ENCODE peak calls at places on chromosome 21, in ten cellular contexts. Q, A, F, B, U, H, N, E, M and Y are unnamed samples.

GRCh38 chr21:45303751-45304150 is 16.1 kb upstream of the POFUT2 start:
- DNase-seq in Q (no peak), A (peak), F (no peak), B (no peak), U (no peak), H (peak), N (no peak), E (no peak), M (no peak), Y (no peak)

GRCh38 chr21:34882719-34883131 is 166.4 kb downstream of the RUNX1 start:
- DNase-seq in Q (peak), A (no peak), F (no peak), B (no peak), U (peak), H (no peak), N (no peak), E (no peak), M (peak), Y (no peak)

GRCh38 chr21:45033791-45034555 is 40.4 kb upstream of the ADARB1 start:
- DNase-seq in Q (peak), A (no peak), F (no peak), B (no peak), U (no peak), H (no peak), N (peak), E (peak), M (no peak), Y (no peak)

GRCh38 chr21:37341254-37341960 is 25.2 kb upstream of the DYRK1A start:
- DNase-seq in Q (no peak), A (no peak), F (no peak), B (no peak), U (no peak), H (no peak), N (no peak), E (no peak), M (no peak), Y (no peak)

GRCh38 chr21:14543983-14544382 is 2.1 kb downstream of the SAMSN1 start:
- DNase-seq in Q (no peak), A (no peak), F (no peak), B (no peak), U (no peak), H (no peak), N (no peak), E (no peak), M (no peak), Y (no peak)

GRCh38 chr21:45816794-45817193 is 164.8 kb upstream of the COL6A1 start:
- DNase-seq in Q (no peak), A (no peak), F (no peak), B (no peak), U (no peak), H (no peak), N (no peak), E (no peak), M (no peak), Y (no peak)

GRCh38 chr21:29827647-29828046 is 112.1 kb downstream of the GRIK1 start:
- DNase-seq in Q (no peak), A (no peak), F (no peak), B (no peak), U (no peak), H (no peak), N (no peak), E (no peak), M (no peak), Y (no peak)

GRCh38 chr21:45309069-45309521 is 21.4 kb upstream of the POFUT2 start:
- DNase-seq in Q (peak), A (peak), F (no peak), B (no peak), U (no peak), H (peak), N (no peak), E (peak), M (no peak), Y (no peak)

GRCh38 chr21:35476616-35477395 is 427.7 kb upstream of the RUNX1 start:
- DNase-seq in Q (peak), A (no peak), F (no peak), B (no peak), U (no peak), H (no peak), N (peak), E (peak), M (no peak), Y (no peak)

GRCh38 chr21:21712761-21713558 is 714.8 kb downstream of the NCAM2 start:
- DNase-seq in Q (peak), A (no peak), F (no peak), B (no peak), U (no peak), H (no peak), N (peak), E (peak), M (no peak), Y (no peak)

GRCh38 chr21:43287111-43287973 is 118.5 kb downstream of the CRYAA start:
- DNase-seq in Q (no peak), A (no peak), F (peak), B (no peak), U (no peak), H (peak), N (no peak), E (no peak), M (no peak), Y (no peak)

GRCh38 chr21:35352066-35352770 is 303.1 kb upstream of the RUNX1 start:
- DNase-seq in Q (no peak), A (no peak), F (no peak), B (no peak), U (no peak), H (no peak), N (peak), E (peak), M (no peak), Y (no peak)

GRCh38 chr21:25556087-25556486 is 51.2 kb downstream of the MRPL39 start:
- DNase-seq in Q (no peak), A (no peak), F (no peak), B (no peak), U (no peak), H (no peak), N (no peak), E (no peak), M (no peak), Y (no peak)

GRCh38 chr21:32829504-32829903 is 57.9 kb upstream of the PAXBP1 start:
- DNase-seq in Q (no peak), A (no peak), F (no peak), B (no peak), U (no peak), H (no peak), N (no peak), E (no peak), M (no peak), Y (no peak)

GRCh38 chr21:45506241-45506817 is 35.9 kb downstream of the SLC19A1 start:
- DNase-seq in Q (no peak), A (peak), F (no peak), B (no peak), U (no peak), H (peak), N (no peak), E (no peak), M (no peak), Y (no peak)

GRCh38 chr21:17462276-17462981 is 50.4 kb upstream of the CXADR start:
- DNase-seq in Q (no peak), A (no peak), F (no peak), B (no peak), U (no peak), H (no peak), N (no peak), E (peak), M (no peak), Y (no peak)

GRCh38 chr21:28215214-28215954 is 777.3 kb downstream of the LTN1 start:
- DNase-seq in Q (peak), A (peak), F (no peak), B (no peak), U (no peak), H (no peak), N (peak), E (peak), M (no peak), Y (no peak)

GRCh38 chr21:45076245-45076661 is 1.9 kb downstream of the ADARB1 start:
- DNase-seq in Q (no peak), A (no peak), F (no peak), B (no peak), U (no peak), H (no peak), N (peak), E (peak), M (no peak), Y (no peak)

GRCh38 chr21:24290151-24290833 is 1317.0 kb downstream of the MRPL39 start:
- DNase-seq in Q (no peak), A (no peak), F (no peak), B (no peak), U (no peak), H (no peak), N (no peak), E (no peak), M (no peak), Y (no peak)

GRCh38 chr21:33428669-33429068 is 25.5 kb downstream of the IFNGR2 start:
- DNase-seq in Q (no peak), A (no peak), F (no peak), B (no peak), U (no peak), H (no peak), N (peak), E (no peak), M (no peak), Y (no peak)

GRCh38 chr21:41815652-41816582 is 49.1 kb upstream of the RIPK4 start:
- DNase-seq in Q (no peak), A (no peak), F (no peak), B (no peak), U (no peak), H (no peak), N (no peak), E (no peak), M (no peak), Y (no peak)

GRCh38 chr21:17612023-17612564 is 607 bp downstream of the BTG3 start:
- DNase-seq in Q (no peak), A (peak), F (peak), B (peak), U (no peak), H (peak), N (peak), E (peak), M (peak), Y (peak)

GRCh38 chr21:35163381-35163780 is 114.3 kb upstream of the RUNX1 start:
- DNase-seq in Q (no peak), A (no peak), F (no peak), B (no peak), U (no peak), H (no peak), N (no peak), E (no peak), M (no peak), Y (no peak)

GRCh38 chr21:17451364-17451869 is 61.4 kb upstream of the CXADR start:
- DNase-seq in Q (peak), A (no peak), F (no peak), B (no peak), U (no peak), H (no peak), N (peak), E (peak), M (no peak), Y (peak)

GRCh38 chr21:46437511-46437910 is 21.2 kb upstream of the DIP2A start:
- DNase-seq in Q (no peak), A (no peak), F (no peak), B (no peak), U (no peak), H (no peak), N (no peak), E (no peak), M (no peak), Y (no peak)

GRCh38 chr21:36065497-36066036 is 4.3 kb upstream of the CBR1 start:
- DNase-seq in Q (peak), A (no peak), F (no peak), B (no peak), U (no peak), H (no peak), N (peak), E (peak), M (no peak), Y (no peak)

GRCh38 chr21:14114251-14114650 is 96.5 kb downstream of the LIPI start:
- DNase-seq in Q (no peak), A (no peak), F (no peak), B (no peak), U (no peak), H (no peak), N (no peak), E (no peak), M (no peak), Y (no peak)

GRCh38 chr21:40754466-40754865 is 92.5 kb downstream of the DSCAM start:
- DNase-seq in Q (no peak), A (no peak), F (peak), B (no peak), U (no peak), H (no peak), N (no peak), E (no peak), M (no peak), Y (no peak)

GRCh38 chr21:38244885-38245869 is 11.6 kb upstream of the KCNJ15 start:
- DNase-seq in Q (peak), A (no peak), F (no peak), B (no peak), U (peak), H (no peak), N (peak), E (peak), M (peak), Y (no peak)

GRCh38 chr21:45130324-45130774 is 56.0 kb downstream of the ADARB1 start:
- DNase-seq in Q (peak), A (no peak), F (no peak), B (no peak), U (peak), H (no peak), N (peak), E (peak), M (no peak), Y (no peak)

GRCh38 chr21:16194851-16195251 is 465.1 kb downstream of the USP25 start:
- DNase-seq in Q (peak), A (peak), F (no peak), B (no peak), U (no peak), H (no peak), N (no peak), E (peak), M (no peak), Y (no peak)

GRCh38 chr21:35111531-35111930 is 62.4 kb upstream of the RUNX1 start:
- DNase-seq in Q (no peak), A (no peak), F (no peak), B (no peak), U (no peak), H (no peak), N (no peak), E (no peak), M (no peak), Y (no peak)

GRCh38 chr21:46414965-46415275 is 43.8 kb upstream of the DIP2A start:
- DNase-seq in Q (no peak), A (peak), F (no peak), B (no peak), U (no peak), H (no peak), N (no peak), E (no peak), M (no peak), Y (no peak)

GRCh38 chr21:45670731-45671130 is 27.2 kb downstream of the PCBP3 start:
- DNase-seq in Q (peak), A (no peak), F (no peak), B (no peak), U (no peak), H (no peak), N (no peak), E (no peak), M (no peak), Y (no peak)

GRCh38 chr21:45060089-45060488 is 14.3 kb upstream of the ADARB1 start:
- DNase-seq in Q (no peak), A (no peak), F (no peak), B (no peak), U (no peak), H (no peak), N (no peak), E (no peak), M (no peak), Y (no peak)

GRCh38 chr21:33855190-33855589 is 60.4 kb downstream of the ATP5PO start:
- DNase-seq in Q (no peak), A (no peak), F (no peak), B (no peak), U (no peak), H (no peak), N (no peak), E (no peak), M (no peak), Y (no peak)

GRCh38 chr21:17828223-17828622 is 9.1 kb upstream of the C21orf91 start:
- DNase-seq in Q (peak), A (no peak), F (no peak), B (no peak), U (no peak), H (no peak), N (peak), E (peak), M (no peak), Y (no peak)